ENCODE peak calls at places on chromosomes 4 and X, in nine cellular contexts. N, A, B, E, T, L, J, R and X are unnamed samples.

GRCh38 chr4:41102360-41103092 is 111.8 kb downstream of the APBB2 start:
- DNase-seq in N (no peak), A (no peak), B (no peak), E (no peak), T (no peak), L (peak; percentile 2), J (no peak), R (no peak), X (no peak)

GRCh38 chrX:17547658-17548057 is 172.7 kb downstream of the NHS start:
- DNase-seq in N (no peak), A (peak; percentile 0), B (no peak), E (no peak), T (no peak), L (no peak), J (peak; percentile 64), R (peak; percentile 83), X (no peak)

GRCh38 chrX:103754401-103754800 is 22.2 kb upstream of the PLP1 start:
- DNase-seq in N (no peak), A (no peak), B (no peak), E (no peak), T (no peak), L (no peak), J (no peak), R (no peak), X (no peak)

GRCh38 chr4:16225996-16226815 is at the start of gene TAPT1:
- DNase-seq in N (peak; percentile 66), A (peak; percentile 76), B (peak; percentile 77), E (peak; percentile 72), T (peak; percentile 46), L (peak; percentile 97), J (peak; percentile 88), R (peak; percentile 39), X (peak; percentile 9)

GRCh38 chrX:12949927-12950656 is 24.8 kb upstream of the TMSB4X start:
- DNase-seq in N (peak; percentile 87), A (peak; percentile 64), B (peak; percentile 69), E (peak; percentile 29), T (no peak), L (peak; percentile 81), J (peak; percentile 82), R (peak; percentile 91), X (peak; percentile 54)

GRCh38 chr4:173990879-173991231 is 292.6 kb downstream of the FBXO8 start:
- DNase-seq in N (no peak), A (no peak), B (no peak), E (no peak), T (no peak), L (no peak), J (peak; percentile 84), R (peak; percentile 50), X (no peak)

GRCh38 chr4:680931-681645 is 6.7 kb downstream of the MYL5 start:
- DNase-seq in N (peak; percentile 16), A (no peak), B (no peak), E (no peak), T (no peak), L (peak; percentile 98), J (peak; percentile 83), R (peak; percentile 22), X (no peak)

GRCh38 chr4:184796906-184797305 is 28.9 kb downstream of the ACSL1 start:
- DNase-seq in N (no peak), A (no peak), B (no peak), E (no peak), T (no peak), L (no peak), J (no peak), R (no peak), X (no peak)

GRCh38 chr4:41106081-41106480 is 108.3 kb downstream of the APBB2 start:
- DNase-seq in N (no peak), A (no peak), B (no peak), E (no peak), T (no peak), L (peak; percentile 63), J (no peak), R (peak; percentile 45), X (no peak)

GRCh38 chrX:140701480-140701879 is 8.1 kb upstream of the LINC00632 start:
- DNase-seq in N (no peak), A (no peak), B (no peak), E (no peak), T (no peak), L (no peak), J (no peak), R (peak; percentile 26), X (no peak)

GRCh38 chr4:103493450-103494159 is 226.2 kb downstream of the TACR3 start:
- DNase-seq in N (no peak), A (no peak), B (no peak), E (no peak), T (no peak), L (no peak), J (no peak), R (no peak), X (no peak)

GRCh38 chrX:69503835-69504625 is at the start of gene NALF2:
- DNase-seq in N (peak; percentile 6), A (peak; percentile 55), B (no peak), E (no peak), T (no peak), L (peak; percentile 84), J (peak; percentile 70), R (peak; percentile 18), X (no peak)

GRCh38 chrX:119760026-119760902 is 1.9 kb downstream of the SOWAHD start:
- DNase-seq in N (no peak), A (no peak), B (no peak), E (no peak), T (no peak), L (peak; percentile 22), J (no peak), R (no peak), X (no peak)

GRCh38 chr4:68348577-68348976 is 1.3 kb downstream of the YTHDC1 start:
- DNase-seq in N (no peak), A (no peak), B (no peak), E (no peak), T (no peak), L (no peak), J (no peak), R (no peak), X (no peak)

GRCh38 chr4:36138221-36138620 is 106.1 kb downstream of the ARAP2 start:
- DNase-seq in N (no peak), A (no peak), B (no peak), E (no peak), T (no peak), L (no peak), J (no peak), R (no peak), X (no peak)

GRCh38 chrX:10569946-10570345 is 50.4 kb downstream of the MID1 start:
- DNase-seq in N (no peak), A (peak; percentile 17), B (no peak), E (no peak), T (no peak), L (no peak), J (no peak), R (no peak), X (peak; percentile 2)

GRCh38 chr4:138222041-138222440 is 20.1 kb downstream of the SLC7A11 start:
- DNase-seq in N (no peak), A (no peak), B (no peak), E (no peak), T (no peak), L (peak; percentile 85), J (no peak), R (peak; percentile 85), X (no peak)